ENCODE peak calls at places on chromosomes 13 and 19, in five cellular contexts. R is cardiac muscle cell, E is A673, G is fibroblast of lung, M is neural progenitor cell. D is an unnamed sample. For H3K4me1, the result is how much of the 10 kb centered on the place peaks cover.

GRCh38 chr13:104491951-104492350 is 1425.7 kb upstream of the SLC10A2 start:
- DNase-seq in M (no peak), R (no peak), E (no peak), G (no peak), D (no peak)

GRCh38 chr13:45718063-45718462 is 15.9 kb downstream of the CBY2 start:
- DNase-seq in M (peak), E (peak), R (peak), G (peak), D (no peak)

GRCh38 chr13:110538632-110539031 is 22.9 kb downstream of the RAB20 start:
- DNase-seq in R (peak), G (no peak), E (peak), M (no peak), D (peak)

GRCh38 chr13:42011601-42012401 is 36.6 kb upstream of the DGKH start:
- DNase-seq in E (no peak), R (no peak), M (peak), G (no peak), D (no peak)

GRCh38 chr13:21113851-21114306 is 52.5 kb upstream of the LATS2 start:
- DNase-seq in E (no peak), R (no peak), M (no peak), G (no peak), D (no peak)

GRCh38 chr13:76848596-76848995 is 37.6 kb downstream of the KCTD12 start:
- DNase-seq in E (peak), M (no peak), R (peak), G (no peak), D (peak)

GRCh38 chr13:93736111-93736510 is 509.5 kb downstream of the GPC6 start:
- DNase-seq in R (peak), M (no peak), G (peak), E (no peak), D (no peak)

GRCh38 chr19:42089772-42090171 is 13.8 kb downstream of the ZNF574 start:
- DNase-seq in M (no peak), E (no peak), G (no peak), R (no peak), D (no peak)

GRCh38 chr13:27972619-27972877 is 3.4 kb upstream of the CDX2 start:
- DNase-seq in R (no peak), G (no peak), M (no peak), E (no peak), D (no peak)

GRCh38 chr13:38947049-38947448 is 43.6 kb downstream of the STOML3 start:
- DNase-seq in G (no peak), R (no peak), E (no peak), M (no peak), D (no peak)

GRCh38 chr13:97058896-97059295 is 64.6 kb upstream of the OXGR1 start:
- DNase-seq in E (no peak), G (peak), R (no peak), M (no peak), D (no peak)

GRCh38 chr13:112521073-112521685 is 66.8 kb downstream of the TUBGCP3 start:
- DNase-seq in M (no peak), E (no peak), R (no peak), G (peak), D (no peak)

GRCh38 chr13:37148501-37148900 is 43.0 kb upstream of the CSNK1A1L start:
- DNase-seq in E (no peak), G (peak), R (no peak), M (no peak), D (no peak)

GRCh38 chr13:54536112-54536511 is 1507.5 kb downstream of the OLFM4 start:
- DNase-seq in E (peak), M (peak), R (no peak), G (no peak), D (no peak)

GRCh38 chr13:111215081-111216047 is 100.3 kb downstream of the ARHGEF7 start:
- DNase-seq in G (no peak), E (no peak), R (no peak), M (peak), D (no peak)

GRCh38 chr13:87120476-87120875 is 550.7 kb upstream of the SLITRK5 start:
- DNase-seq in E (no peak), M (no peak), G (no peak), R (peak), D (no peak)

GRCh38 chr19:52229524-52229923 is 39.7 kb downstream of the PPP2R1A start:
- DNase-seq in M (no peak), G (no peak), E (no peak), R (no peak), D (no peak)

GRCh38 chr13:22061806-22062391 is 391.0 kb downstream of the FGF9 start:
- DNase-seq in M (no peak), E (no peak), G (no peak), R (no peak), D (no peak)

GRCh38 chr13:77902319-77902963 is 16.2 kb downstream of the EDNRB start:
- DNase-seq in E (no peak), M (no peak), R (no peak), G (no peak), D (no peak)

GRCh38 chr19:43651758-43652545 is 12.3 kb upstream of the CADM4 start:
- DNase-seq in M (peak), E (peak), R (peak), G (peak), D (peak)

GRCh38 chr19:13483215-13483614 is 23.1 kb downstream of the CACNA1A start:
- DNase-seq in E (peak), G (no peak), R (no peak), M (no peak), D (no peak)

GRCh38 chr19:11814707-11815050 is 606 bp downstream of the ZNF440 start:
- DNase-seq in E (peak), R (peak), G (peak), M (peak), D (no peak)

GRCh38 chr13:49042476-49042875 is 66.8 kb downstream of the FNDC3A start:
- DNase-seq in R (peak), E (no peak), M (no peak), G (peak), D (no peak)

GRCh38 chr19:44356383-44357111 is at the start of gene ZNF112:
- DNase-seq in M (peak), R (peak), E (peak), G (peak), D (peak)

GRCh38 chr13:36766295-36766694 is 52.7 kb upstream of the RFXAP start:
- DNase-seq in G (peak), E (no peak), M (no peak), R (peak), D (no peak)

GRCh38 chr13:112708560-112709240 is 18.9 kb downstream of the ATP11A start:
- DNase-seq in E (no peak), G (no peak), M (no peak), R (no peak), D (no peak)

GRCh38 chr13:77509221-77509620 is 26.3 kb upstream of the SCEL start:
- DNase-seq in E (peak), G (peak), M (no peak), R (peak), D (no peak)

GRCh38 chr13:26500618-26501320 is 56.7 kb upstream of the WASF3 start:
- DNase-seq in M (no peak), G (no peak), R (no peak), E (no peak), D (no peak)

GRCh38 chr19:39834287-39834841 is 402 bp upstream of the DYRK1B start:
- DNase-seq in R (no peak), M (no peak), E (no peak), G (no peak), D (no peak)

GRCh38 chr13:24217601-24218281 is 57.2 kb downstream of the SPATA13 start:
- DNase-seq in G (peak), E (no peak), M (no peak), R (peak), D (no peak)

GRCh38 chr19:50882188-50882587 is 8.9 kb downstream of the KLK2 start:
- DNase-seq in R (no peak), E (no peak), G (no peak), M (no peak), D (no peak)

GRCh38 chr13:32334676-32335075 is 19.4 kb downstream of the BRCA2 start:
- DNase-seq in G (no peak), M (no peak), E (no peak), R (peak), D (no peak)

GRCh38 chr19:33683881-33684549 is 62.3 kb downstream of the CHST8 start:
- DNase-seq in M (peak), R (peak), G (peak), E (peak), D (peak)

GRCh38 chr19:52658595-52658994 is 20.4 kb upstream of the ZNF83 start:
- DNase-seq in R (no peak), E (no peak), G (no peak), M (no peak), D (no peak)

GRCh38 chr19:16736709-16737108 is 17.1 kb downstream of the NWD1 start:
- DNase-seq in M (peak), E (peak), G (peak), R (peak), D (no peak)

GRCh38 chr13:95709101-95709500 is 32.2 kb downstream of the DNAJC3 start:
- DNase-seq in E (no peak), G (no peak), R (peak), M (no peak), D (no peak)

GRCh38 chr19:21463449-21464105 is 41.8 kb upstream of the ZNF429 start:
- DNase-seq in R (peak), G (peak), M (peak), E (no peak), D (peak)

GRCh38 chr19:8131517-8131916 is 17.9 kb downstream of the FBN3 start:
- DNase-seq in G (no peak), E (no peak), M (no peak), R (no peak), D (no peak)
- H3K4me1 ChIP-seq in G (under half), E (under half), M (under half), R (under half), D (under half)

DNA sequence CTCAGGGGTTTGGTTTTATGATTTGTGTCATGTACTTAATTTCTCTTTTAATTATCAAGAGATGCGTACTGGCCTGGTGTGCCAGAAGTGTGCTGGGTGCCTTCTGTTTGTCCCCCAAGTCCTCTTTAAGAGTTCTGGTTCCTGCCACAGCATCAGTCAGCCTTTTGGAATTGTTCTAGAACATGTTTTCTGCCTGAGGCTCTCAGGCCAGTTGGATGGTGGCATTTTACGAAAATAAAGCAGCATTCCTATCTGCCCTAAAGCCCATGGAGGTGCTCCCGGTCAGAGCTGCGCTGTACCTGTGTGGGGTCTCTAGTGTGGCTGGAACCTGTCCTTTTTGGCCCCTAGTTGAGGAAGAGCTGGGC is 54.1 kb downstream of the TSSK6 start:
- DNase-seq in G (no peak), R (no peak), M (no peak), E (no peak), D (no peak)
- H3K27ac ChIP-seq in G (peak), R (peak), M (peak), E (peak), D (peak)

DNA sequence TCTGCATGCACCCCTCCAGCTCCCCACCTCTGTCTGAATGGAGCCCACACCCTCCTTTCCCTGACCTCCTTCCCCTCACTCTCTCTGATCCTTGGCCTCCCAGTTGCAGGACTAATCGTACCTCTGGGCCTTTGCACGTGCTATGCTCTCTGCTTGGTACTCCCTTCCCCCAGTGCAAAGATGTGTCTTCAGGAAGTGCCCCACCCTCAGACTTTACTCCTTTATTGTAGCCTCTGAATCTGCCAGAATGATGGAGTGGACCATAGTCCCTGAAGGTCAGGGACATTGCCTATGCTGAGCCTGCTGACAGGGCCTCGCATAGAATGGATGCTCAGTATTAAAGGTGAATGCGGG is 1.3 kb upstream of the JUND start:
- DNase-seq in M (no peak), G (no peak), E (no peak), R (no peak), D (peak)
- H3K4me3 ChIP-seq in M (peak), G (peak), E (peak), R (peak), D (no peak)

GRCh38 chr13:19020988-19021387 is 160.6 kb downstream of the TUBA3C start:
- DNase-seq in R (no peak), G (no peak), E (no peak), M (no peak), D (no peak)

DNA sequence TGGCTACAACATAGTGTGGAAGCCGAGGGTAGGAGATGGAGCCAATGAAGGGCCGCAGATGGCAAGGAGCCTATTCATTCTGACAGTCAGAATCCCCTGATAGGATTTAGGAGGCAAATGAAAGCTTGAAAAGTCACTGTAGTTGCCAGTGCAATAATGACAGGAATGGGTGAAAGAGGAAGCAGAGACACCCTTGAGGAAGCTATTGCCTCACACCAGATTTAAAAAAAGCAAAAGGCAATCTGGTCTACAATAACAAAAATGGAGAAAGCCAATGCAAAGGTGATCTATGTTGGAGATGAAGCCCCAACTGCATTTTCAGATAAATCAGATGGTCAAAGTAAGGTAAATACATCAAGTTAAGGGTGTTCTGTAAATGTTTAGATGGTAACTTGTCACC is 158.5 kb downstream of the TUBA3C start:
- DNase-seq in M (no peak), G (no peak), R (no peak), E (no peak), D (no peak)
- H3K4me1 ChIP-seq in M (under half), G (under half), R (under half), E (under half), D (under half)

GRCh38 chr19:49189259-49189658 is 31.7 kb downstream of the TRPM4 start:
- DNase-seq in G (no peak), R (no peak), E (no peak), M (no peak), D (no peak)
- H3K27ac ChIP-seq in G (no peak), R (no peak), E (no peak), M (no peak), D (no peak)

GRCh38 chr19:18650048-18650435 is 13.2 kb downstream of the KLHL26 start:
- DNase-seq in G (no peak), R (peak), M (no peak), E (no peak), D (peak)
- H3K4me3 ChIP-seq in G (peak), R (no peak), M (no peak), E (no peak), D (no peak)

DNA sequence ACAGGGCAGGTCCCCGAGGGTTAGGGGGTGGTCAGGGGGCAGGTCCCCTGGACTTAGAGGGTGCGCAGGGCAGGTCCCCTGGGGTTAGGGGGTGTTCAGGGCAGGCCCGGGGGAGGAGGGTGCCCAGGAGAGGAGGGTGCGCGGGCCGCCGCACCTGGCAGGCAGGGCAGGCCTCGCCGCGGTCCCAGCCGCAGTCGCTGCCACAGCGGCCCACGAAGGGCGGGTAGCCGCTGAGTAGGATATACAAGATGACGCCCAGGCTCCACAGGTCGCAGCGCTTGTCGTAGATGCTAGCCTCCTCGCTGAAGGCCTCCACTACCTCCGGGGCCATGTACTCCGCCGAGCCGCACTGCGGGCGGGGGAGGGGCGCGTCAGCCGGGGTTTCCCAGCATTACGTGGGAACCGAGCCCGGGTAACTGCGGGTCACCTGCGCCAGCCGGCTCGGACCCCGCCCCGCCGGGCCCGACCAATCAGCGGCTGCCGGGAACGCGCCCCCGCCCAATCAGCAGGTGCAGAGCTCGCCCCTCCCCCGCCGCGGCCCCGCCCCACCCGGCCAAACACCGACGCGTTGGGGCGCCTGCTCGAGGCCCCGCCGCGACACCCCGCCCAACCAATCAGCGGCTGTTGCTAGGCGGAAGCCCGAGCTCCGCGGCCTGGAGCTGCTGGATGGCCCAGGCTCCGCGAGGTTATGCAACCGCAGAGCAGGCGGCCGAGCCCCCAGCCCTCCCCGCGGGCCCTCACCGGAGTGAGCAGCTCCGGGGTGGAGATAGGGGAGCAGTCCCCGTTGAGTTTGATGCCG is 9.2 kb downstream of the MKNK2 start:
- DNase-seq in M (peak), E (peak), R (peak), G (peak), D (peak)
- H3K4me1 ChIP-seq in M (under half), E (under half), R (under half), G (under half), D (under half)

GRCh38 chr19:46999878-47000277 is 19.8 kb upstream of the NPAS1 start:
- DNase-seq in R (no peak), E (no peak), M (no peak), G (no peak), D (peak)

GRCh38 chr19:46998445-46999142 is 21.0 kb upstream of the NPAS1 start:
- DNase-seq in E (no peak), R (no peak), G (no peak), M (no peak), D (no peak)

GRCh38 chr19:47001584-47001983 is 18.1 kb upstream of the NPAS1 start:
- DNase-seq in G (no peak), R (no peak), M (no peak), E (no peak), D (no peak)

GRCh38 chr19:47000373-47000772 is 19.3 kb upstream of the NPAS1 start:
- DNase-seq in M (no peak), G (no peak), R (no peak), E (no peak), D (no peak)

GRCh38 chr19:46999377-46999776 is 20.3 kb upstream of the NPAS1 start:
- DNase-seq in R (no peak), E (no peak), G (no peak), M (no peak), D (no peak)
- H3K27ac ChIP-seq in R (no peak), E (no peak), G (no peak), M (no peak), D (no peak)

DNA sequence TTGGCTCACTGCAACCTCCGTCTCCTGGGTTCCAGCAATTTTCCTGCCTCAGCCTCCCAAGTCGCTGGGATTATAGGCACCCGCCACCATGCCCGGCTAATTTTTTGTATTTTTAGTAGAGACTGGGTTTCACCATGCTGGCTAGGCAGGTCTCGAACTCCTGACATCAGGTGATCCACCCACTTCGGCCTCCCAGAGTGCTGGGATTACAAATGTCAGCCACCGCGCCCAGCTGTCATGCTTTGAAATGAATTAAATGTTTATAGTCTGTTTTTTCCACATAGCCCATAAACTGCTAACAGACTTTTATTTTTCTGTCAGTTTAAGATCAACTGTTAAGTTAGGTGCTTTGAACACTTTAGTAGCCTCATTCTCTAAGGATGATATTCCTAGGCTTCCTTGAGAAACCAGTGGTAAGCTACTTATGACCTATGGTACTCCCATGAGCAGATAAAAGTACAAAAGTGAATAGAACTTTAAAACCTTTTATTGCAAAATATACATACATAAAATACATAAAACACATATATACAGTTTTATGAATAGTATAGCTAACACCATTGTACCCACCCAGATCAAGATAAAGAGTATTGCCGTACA is 13.6 kb downstream of the TPP2 start:
- DNase-seq in G (no peak), M (no peak), R (no peak), E (no peak), D (no peak)
- H3K4me3 ChIP-seq in G (no peak), M (no peak), R (no peak), E (no peak), D (no peak)

D was measured in right cardiac atrium.